ENCODE peak calls at places on chromosomes 3 and 15, in eight cellular contexts. P, Z, V, K, I, L, Q and M are unnamed samples. For H3K4me1, the result is how much of the 10 kb centered on the place peaks cover.

GRCh38 chr3:10692039-10692438 is 124.0 kb upstream of the SLC6A11 start:
- DNase-seq in P (no peak), Z (no peak), V (no peak), K (no peak), I (no peak), L (no peak), Q (no peak), M (no peak)

GRCh38 chr15:53307952-53308624 is 451.4 kb downstream of the WDR72 start:
- DNase-seq in P (no peak), Z (no peak), V (peak), K (no peak), I (no peak), L (no peak), Q (no peak), M (no peak)

GRCh38 chr15:50452927-50453326 is 28.7 kb downstream of the USP8 start:
- DNase-seq in P (no peak), Z (no peak), V (no peak), K (no peak), I (no peak), L (no peak), Q (no peak), M (no peak)

GRCh38 chr15:85380860-85381535 is 595 bp downstream of the AKAP13 start:
- DNase-seq in P (peak), Z (peak), V (peak), K (no peak), I (peak), L (peak), Q (peak), M (peak)

GRCh38 chr3:125050486-125051172 is 5.2 kb downstream of the HEG1 start:
- DNase-seq in P (no peak), Z (no peak), V (peak), K (no peak), I (no peak), L (no peak), Q (no peak), M (no peak)

GRCh38 chr3:98608029-98608428 is 14.6 kb upstream of the CPOX start:
- DNase-seq in P (no peak), Z (no peak), V (no peak), K (no peak), I (no peak), L (no peak), Q (no peak), M (no peak)

GRCh38 chr3:114879059-114880031 is 267.7 kb downstream of the ZBTB20 start:
- DNase-seq in P (no peak), Z (no peak), V (no peak), K (no peak), I (peak), L (no peak), Q (no peak), M (no peak)

GRCh38 chr15:66498501-66499386 is 1.2 kb upstream of the SNAPC5 start:
- DNase-seq in P (no peak), Z (no peak), V (peak), K (no peak), I (peak), L (peak), Q (no peak), M (no peak)

GRCh38 chr3:42653303-42653559 is 266 bp upstream of the ZBTB47 start:
- DNase-seq in P (no peak), Z (no peak), V (no peak), K (no peak), I (no peak), L (no peak), Q (no peak), M (no peak)

GRCh38 chr3:33395900-33396299 is 44.3 kb downstream of the UBP1 start:
- DNase-seq in P (no peak), Z (no peak), V (no peak), K (no peak), I (no peak), L (no peak), Q (no peak), M (no peak)
- H3K27ac ChIP-seq in P (no peak), Z (no peak), V (no peak), K (no peak), I (no peak), L (no peak), Q (no peak), M (no peak)

DNA sequence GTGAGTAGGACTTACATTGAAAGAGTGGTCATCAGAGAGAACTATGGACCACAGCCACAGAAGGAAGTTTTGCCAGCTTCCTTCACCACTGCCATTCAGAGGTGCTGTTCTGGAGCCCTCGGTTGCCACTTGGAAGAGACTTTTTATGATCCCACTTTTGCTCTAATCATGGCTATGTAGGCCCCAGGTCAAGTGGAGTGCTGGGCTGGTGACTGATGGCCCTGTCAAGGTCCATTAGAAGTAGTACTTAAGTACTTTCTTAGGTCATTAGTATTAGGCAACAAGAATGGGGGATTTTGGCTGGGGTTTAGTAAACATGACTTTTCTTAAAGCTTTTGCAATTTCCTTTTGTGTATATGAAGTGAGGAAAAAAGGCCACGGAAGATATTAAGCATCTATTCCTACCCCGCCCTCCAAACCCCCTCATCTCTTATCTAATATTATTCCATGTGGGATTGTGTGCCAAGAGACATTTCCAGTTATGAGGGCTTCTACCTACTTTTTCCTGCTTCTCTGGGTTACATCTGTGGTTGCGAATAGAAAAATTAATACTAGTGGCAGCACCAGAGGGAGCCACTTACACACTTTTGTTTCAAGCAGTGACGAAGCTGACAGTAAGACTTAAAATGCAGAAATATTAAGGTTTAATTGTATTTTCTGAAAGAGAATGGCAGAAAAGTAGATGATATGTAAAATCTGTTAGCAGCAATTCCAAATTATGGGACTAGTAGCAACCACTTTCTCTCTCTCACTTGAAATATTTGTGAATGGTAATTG is 13.9 kb downstream of the NLGN1 start:
- DNase-seq in P (no peak), Z (no peak), V (peak), K (no peak), I (peak), L (peak), Q (no peak), M (peak)
- TF ChIP-seq CTCF in P (peak), Z (no peak), V (peak), K (peak), I (peak), L (peak), Q (peak), M (peak)

GRCh38 chr3:14410501-14411165 is 8.2 kb downstream of the SLC6A6 start:
- DNase-seq in P (peak), Z (no peak), V (no peak), K (no peak), I (peak), L (no peak), Q (no peak), M (peak)
- H3K4me1 ChIP-seq in P (half or more), Z (under half), V (half or more), K (under half), I (under half), L (under half), Q (half or more), M (half or more)

DNA sequence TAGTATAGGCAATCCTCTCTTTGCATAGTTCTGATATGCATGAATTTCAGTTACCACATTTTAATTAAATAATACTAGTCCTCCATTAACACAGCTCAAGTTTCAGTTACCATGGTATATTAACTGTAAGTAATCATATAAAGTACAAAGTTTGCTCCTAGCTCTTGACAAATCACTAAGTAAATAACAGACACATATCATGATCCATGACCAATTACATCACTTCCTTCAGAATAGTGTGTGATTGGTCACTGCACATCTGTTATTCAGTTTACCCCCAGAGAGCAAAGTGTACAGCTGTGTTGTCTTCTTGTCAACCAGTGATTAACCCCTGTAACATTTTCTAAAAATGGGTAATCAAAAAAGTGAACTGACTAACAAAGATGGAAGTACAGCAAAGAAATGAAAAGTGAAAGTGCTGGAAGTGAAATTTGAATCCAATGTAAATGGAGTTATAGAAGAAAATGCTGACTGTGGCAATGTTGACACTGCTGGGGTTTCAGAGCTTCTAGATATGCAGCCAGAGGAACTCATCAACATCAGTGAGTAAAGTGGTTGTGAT is 30.2 kb upstream of the LEKR1 start:
- DNase-seq in P (no peak), Z (no peak), V (no peak), K (no peak), I (no peak), L (no peak), Q (no peak), M (no peak)
- H3K27ac ChIP-seq in P (no peak), Z (no peak), V (no peak), K (no peak), I (no peak), L (peak), Q (no peak), M (no peak)

GRCh38 chr3:45023675-45024074 is 2.4 kb upstream of the CLEC3B start:
- DNase-seq in P (no peak), Z (no peak), V (no peak), K (no peak), I (no peak), L (no peak), Q (no peak), M (no peak)

GRCh38 chr3:45021936-45022335 is 4.2 kb upstream of the CLEC3B start:
- DNase-seq in P (no peak), Z (no peak), V (no peak), K (no peak), I (no peak), L (no peak), Q (no peak), M (no peak)

GRCh38 chr3:45020534-45020933 is 5.6 kb upstream of the CLEC3B start:
- DNase-seq in P (no peak), Z (no peak), V (no peak), K (no peak), I (no peak), L (no peak), Q (no peak), M (no peak)

GRCh38 chr3:45024601-45025262 is 1.4 kb upstream of the CLEC3B start:
- DNase-seq in P (no peak), Z (no peak), V (no peak), K (no peak), I (no peak), L (no peak), Q (no peak), M (no peak)

GRCh38 chr3:45021524-45021923 is 4.6 kb upstream of the CLEC3B start:
- DNase-seq in P (no peak), Z (no peak), V (no peak), K (no peak), I (no peak), L (no peak), Q (peak), M (no peak)
- TF ChIP-seq CTCF in P (no peak), Z (no peak), V (no peak), K (no peak), I (no peak), L (no peak), Q (no peak), M (no peak)

GRCh38 chr3:155370198-155370597 is 76.7 kb upstream of the STRIT1 start:
- DNase-seq in P (no peak), Z (no peak), V (no peak), K (no peak), I (no peak), L (no peak), Q (peak), M (no peak)
- H3K4me1 ChIP-seq in P (under half), Z (under half), V (half or more), K (under half), I (under half), L (under half), Q (under half), M (under half)

GRCh38 chr3:141379250-141379872 is 11.1 kb downstream of the ZBTB38 start:
- DNase-seq in P (no peak), Z (no peak), V (no peak), K (no peak), I (no peak), L (no peak), Q (no peak), M (no peak)

GRCh38 chr3:141382571-141382970 is 14.3 kb downstream of the ZBTB38 start:
- DNase-seq in P (no peak), Z (no peak), V (no peak), K (no peak), I (no peak), L (no peak), Q (no peak), M (no peak)

GRCh38 chr3:141378556-141378955 is 10.3 kb downstream of the ZBTB38 start:
- DNase-seq in P (no peak), Z (no peak), V (no peak), K (no peak), I (no peak), L (no peak), Q (no peak), M (no peak)

GRCh38 chr3:141380987-141381386 is 12.7 kb downstream of the ZBTB38 start:
- DNase-seq in P (no peak), Z (no peak), V (no peak), K (no peak), I (no peak), L (no peak), Q (no peak), M (no peak)

GRCh38 chr3:141380279-141380678 is 12.0 kb downstream of the ZBTB38 start:
- DNase-seq in P (no peak), Z (no peak), V (no peak), K (no peak), I (no peak), L (no peak), Q (no peak), M (no peak)
- H3K27ac ChIP-seq in P (no peak), Z (no peak), V (no peak), K (no peak), I (no peak), L (no peak), Q (no peak), M (no peak)

GRCh38 chr3:50298836-50299637 is at the start of the genes HYAL3 and NAA80:
- DNase-seq in P (peak), Z (peak), V (peak), K (peak), I (peak), L (peak), Q (peak), M (peak)
- TF ChIP-seq CTCF in P (peak), Z (peak), V (peak), K (peak), I (peak), L (peak), Q (peak), M (peak)

GRCh38 chr3:143416229-143416628 is 296.7 kb downstream of the CHST2 start:
- DNase-seq in P (no peak), Z (no peak), V (no peak), K (no peak), I (no peak), L (no peak), Q (no peak), M (no peak)
- H3K4me1 ChIP-seq in P (under half), Z (under half), V (under half), K (under half), I (under half), L (under half), Q (under half), M (under half)

DNA sequence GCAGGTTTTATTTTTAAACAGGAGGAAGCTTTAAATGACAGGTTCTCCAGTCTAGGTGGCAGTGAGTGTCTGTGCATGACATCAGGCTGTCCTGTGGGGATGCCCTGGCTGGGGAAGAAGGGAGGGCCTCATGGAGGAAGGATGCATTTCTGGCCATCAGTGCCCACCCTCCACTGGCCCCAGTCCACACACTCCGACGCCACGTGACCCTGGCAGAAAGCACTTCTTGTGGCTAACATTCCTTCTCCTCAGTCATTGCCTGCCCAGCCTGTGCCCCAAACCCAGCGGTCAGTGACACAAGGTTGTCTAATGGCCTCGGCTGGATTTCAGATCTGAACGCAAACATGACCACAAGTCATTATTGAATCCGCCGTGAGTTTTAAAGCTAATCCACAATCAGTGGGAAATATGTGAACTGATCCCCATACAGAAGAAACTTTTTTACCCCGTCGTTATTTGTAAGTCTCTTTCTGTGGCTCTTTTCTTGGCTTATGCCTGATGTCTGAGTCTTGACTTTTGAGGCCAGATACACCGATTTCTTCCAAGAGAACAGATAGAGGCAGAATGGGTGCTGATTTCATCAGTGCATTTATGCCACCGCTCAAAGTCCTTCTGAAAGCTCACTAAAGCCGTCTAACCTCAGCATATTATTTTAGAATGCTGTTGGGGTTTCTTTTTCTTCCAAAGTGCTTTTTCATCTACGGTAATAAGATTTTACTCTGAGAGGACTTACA is 17.3 kb upstream of the LRRK1 start:
- DNase-seq in P (no peak), Z (no peak), V (no peak), K (peak), I (no peak), L (no peak), Q (no peak), M (no peak)
- H3K27ac ChIP-seq in P (peak), Z (peak), V (no peak), K (peak), I (peak), L (peak), Q (peak), M (peak)